ENCODE peak calls at places on chromosome 3, in eight cellular contexts. X is GM19239, H is HS-27A, D is BJ, M is RWPE1, G is NCI-H510A, V is stomach, F is substantia nigra. I is an unnamed sample.

GRCh38 chr3:133256787-133257483 is 142.9 kb upstream of the BFSP2 start:
- DNase-seq in G (no peak), M (peak), F (no peak), H (no peak), D (no peak), V (no peak), X (no peak), I (no peak)

GRCh38 chr3:12999147-13000140 is 73.8 kb downstream of the IQSEC1 start:
- DNase-seq in G (no peak), F (peak), H (no peak), M (no peak), V (peak), D (no peak), X (no peak), I (no peak)

GRCh38 chr3:15616053-15616452 is 14.5 kb downstream of the BTD start:
- DNase-seq in X (no peak), V (no peak), H (no peak), F (no peak), D (no peak), G (no peak), M (no peak), I (no peak)

GRCh38 chr3:5038243-5038642 is 59.0 kb downstream of the BHLHE40 start:
- DNase-seq in D (no peak), V (no peak), F (no peak), M (no peak), H (no peak), X (no peak), G (no peak), I (no peak)

GRCh38 chr3:23330568-23330967 is 127.4 kb downstream of the UBE2E2 start:
- DNase-seq in X (no peak), D (no peak), H (no peak), F (no peak), G (no peak), M (no peak), V (no peak), I (no peak)

GRCh38 chr3:141331370-141332318 is 36.7 kb upstream of the ZBTB38 start:
- DNase-seq in H (peak), M (peak), D (peak), V (no peak), X (no peak), F (no peak), G (no peak), I (peak)

GRCh38 chr3:107367353-107367752 is 9.9 kb upstream of the CCDC54 start:
- DNase-seq in G (no peak), M (peak), V (no peak), F (no peak), H (peak), X (no peak), D (peak), I (peak)

GRCh38 chr3:152296990-152297389 is 28.3 kb downstream of the MBNL1 start:
- DNase-seq in H (no peak), X (no peak), F (no peak), M (no peak), D (no peak), V (no peak), G (no peak), I (no peak)

GRCh38 chr3:63855333-63855940 is 8.2 kb downstream of the THOC7 start:
- DNase-seq in M (no peak), H (no peak), V (no peak), X (no peak), F (no peak), G (no peak), D (no peak), I (no peak)

GRCh38 chr3:48518755-48519154 is 14.8 kb upstream of the SHISA5 start:
- DNase-seq in V (no peak), H (no peak), G (no peak), F (no peak), M (no peak), D (no peak), X (no peak), I (no peak)

GRCh38 chr3:48660800-48661400 is 1.8 kb downstream of the CELSR3 start:
- DNase-seq in V (no peak), D (no peak), H (no peak), M (no peak), X (no peak), F (no peak), G (no peak), I (no peak)

GRCh38 chr3:45170071-45170470 is 23.9 kb upstream of the CDCP1 start:
- DNase-seq in M (no peak), X (no peak), V (no peak), G (no peak), D (no peak), H (no peak), F (peak), I (no peak)

GRCh38 chr3:48301814-48302194 is 31.7 kb downstream of the SPINK8 start:
- DNase-seq in V (peak), G (peak), M (peak), D (no peak), H (peak), F (no peak), X (peak), I (peak)

GRCh38 chr3:178736300-178736699 is 200.1 kb downstream of the KCNMB2 start:
- DNase-seq in M (peak), G (no peak), V (peak), X (no peak), F (no peak), D (no peak), H (no peak), I (no peak)

GRCh38 chr3:114299421-114299820 is 5.6 kb downstream of the TIGIT start:
- DNase-seq in M (peak), V (no peak), G (no peak), X (no peak), F (no peak), D (no peak), H (no peak), I (no peak)

GRCh38 chr3:128486692-128487537 is 6.1 kb downstream of the GATA2 start:
- DNase-seq in X (no peak), F (no peak), H (no peak), V (no peak), G (no peak), M (no peak), D (no peak), I (no peak)

GRCh38 chr3:2851835-2852234 is 258.3 kb downstream of the IL5RA start:
- DNase-seq in F (no peak), G (no peak), M (no peak), D (no peak), V (no peak), H (no peak), X (no peak), I (no peak)

GRCh38 chr3:187678869-187679268 is 8.7 kb upstream of the SST start:
- DNase-seq in M (peak), G (peak), F (peak), V (peak), H (peak), D (no peak), X (peak), I (no peak)

GRCh38 chr3:170611746-170612145 is 25.9 kb upstream of the SLC7A14 start:
- DNase-seq in G (no peak), H (no peak), D (no peak), M (no peak), V (no peak), X (no peak), F (no peak), I (no peak)

GRCh38 chr3:141367038-141367730 is 1.1 kb upstream of the ZBTB38 start:
- DNase-seq in D (peak), V (no peak), M (peak), F (no peak), G (no peak), H (peak), X (no peak), I (peak)

GRCh38 chr3:32460031-32460749 is 42.5 kb downstream of the CMTM6 start:
- DNase-seq in D (no peak), F (no peak), M (no peak), H (no peak), G (peak), X (peak), V (no peak), I (no peak)

GRCh38 chr3:52552089-52552488 is 15.7 kb downstream of the UQCC5 start:
- DNase-seq in X (no peak), M (no peak), D (no peak), F (no peak), G (no peak), V (no peak), H (no peak), I (no peak)

GRCh38 chr3:138854940-138855339 is 20.2 kb upstream of the PIK3CB start:
- DNase-seq in G (no peak), F (no peak), D (no peak), H (no peak), V (no peak), X (no peak), M (no peak), I (no peak)

GRCh38 chr3:98589331-98589870 is 4.0 kb downstream of the CPOX start:
- DNase-seq in M (no peak), V (no peak), G (no peak), X (no peak), D (no peak), H (no peak), F (no peak), I (no peak)

GRCh38 chr3:177213806-177214528 is 16.7 kb upstream of the TBL1XR1 start:
- DNase-seq in F (no peak), H (no peak), G (no peak), M (no peak), X (no peak), V (no peak), D (no peak), I (no peak)

GRCh38 chr3:149999421-149999820 is 28.7 kb upstream of the PFN2 start:
- DNase-seq in F (no peak), D (no peak), X (no peak), H (no peak), V (no peak), G (no peak), M (no peak), I (no peak)

GRCh38 chr3:138180375-138181029 is 5.8 kb upstream of the DBR1 start:
- DNase-seq in X (no peak), G (no peak), F (no peak), D (no peak), H (no peak), V (no peak), M (peak), I (no peak)

GRCh38 chr3:165837058-165837525 is at the start of gene BCHE:
- DNase-seq in M (no peak), H (no peak), V (no peak), D (no peak), G (no peak), X (no peak), F (peak), I (no peak)

GRCh38 chr3:88151358-88151757 is 1.6 kb downstream of the C3orf38 start:
- DNase-seq in M (no peak), G (no peak), H (no peak), F (no peak), D (no peak), X (no peak), V (no peak), I (no peak)

GRCh38 chr3:150216041-150216811 is 191.9 kb upstream of the TSC22D2 start:
- DNase-seq in F (no peak), G (no peak), X (no peak), D (no peak), V (no peak), M (no peak), H (no peak), I (no peak)

GRCh38 chr3:169118666-169119370 is 544.7 kb downstream of the MECOM start:
- DNase-seq in F (no peak), X (no peak), D (no peak), M (no peak), V (no peak), H (no peak), G (no peak), I (no peak)

GRCh38 chr3:115469649-115470048 is 153.7 kb upstream of the GAP43 start:
- DNase-seq in H (no peak), F (no peak), V (no peak), D (peak), X (no peak), M (no peak), G (peak), I (no peak)

GRCh38 chr3:13016083-13016725 is 57.0 kb downstream of the IQSEC1 start:
- DNase-seq in M (no peak), G (peak), D (no peak), X (no peak), H (no peak), V (peak), F (no peak), I (no peak)

I was measured in GM04503.